ENCODE peak calls at places on chromosomes 13 and 19, in ten cellular contexts. G, J, I, K, E, O, H, Y, P and Z are unnamed samples.

GRCh38 chr13:113110048-113110851 is 4.7 kb downstream of the F7 start:
- DNase-seq in O (no peak), I (peak; percentile 82), G (peak; percentile 6), E (no peak), J (peak; percentile 31), Y (peak; percentile 15), H (no peak), P (no peak), K (no peak), Z (no peak)

GRCh38 chr13:66635526-66635925 is 594.6 kb downstream of the PCDH9 start:
- DNase-seq in H (peak; percentile 92), I (no peak), G (no peak), P (no peak), J (no peak), K (no peak), O (no peak), E (no peak), Y (peak; percentile 62), Z (no peak)

GRCh38 chr19:54155694-54156093 is 3.8 kb downstream of the LENG1 start:
- DNase-seq in Y (no peak), E (no peak), G (no peak), K (no peak), P (no peak), H (no peak), O (no peak), I (no peak), J (no peak), Z (peak; percentile 48)

GRCh38 chr13:43389573-43389972 is 366.2 kb downstream of the DNAJC15 start:
- DNase-seq in Y (no peak), K (no peak), G (no peak), J (no peak), O (no peak), H (peak; percentile 60), P (no peak), E (no peak), I (no peak), Z (no peak)

GRCh38 chr19:35459414-35460082 is 11.5 kb downstream of the FFAR2 start:
- DNase-seq in I (peak; percentile 9), J (peak; percentile 71), Y (no peak), G (no peak), E (peak; percentile 43), K (no peak), P (no peak), H (no peak), O (no peak), Z (no peak)

GRCh38 chr19:13181747-13182388 is 31.7 kb downstream of the IER2 start:
- DNase-seq in Y (peak; percentile 81), P (peak; percentile 48), E (peak; percentile 54), H (peak; percentile 55), K (no peak), I (peak; percentile 54), O (no peak), J (peak; percentile 79), G (peak; percentile 40), Z (no peak)

GRCh38 chr19:15425321-15425950 is 6.6 kb upstream of the AKAP8L start:
- DNase-seq in P (no peak), H (no peak), I (no peak), J (no peak), E (no peak), K (no peak), G (no peak), Y (no peak), O (no peak), Z (no peak)

GRCh38 chr19:19406878-19407639 is 1.6 kb downstream of the GATAD2A start:
- DNase-seq in K (peak; percentile 47), J (no peak), H (peak; percentile 53), G (peak; percentile 35), O (no peak), E (no peak), Y (peak; percentile 30), I (no peak), P (no peak), Z (no peak)

GRCh38 chr19:1468274-1469199 is 10.5 kb downstream of the C19orf25 start:
- DNase-seq in J (no peak), P (no peak), E (peak; percentile 32), I (peak; percentile 55), K (no peak), H (peak; percentile 41), Y (no peak), O (no peak), G (peak; percentile 41), Z (no peak)

GRCh38 chr13:97567510-97568243 is 133.7 kb downstream of the RAP2A start:
- DNase-seq in G (no peak), Y (peak; percentile 53), P (no peak), I (no peak), O (no peak), J (no peak), K (no peak), H (peak; percentile 22), E (peak; percentile 21), Z (peak; percentile 83)

GRCh38 chr13:106522898-106523525 is 12.4 kb downstream of the EFNB2 start:
- DNase-seq in I (no peak), O (no peak), G (no peak), H (no peak), E (no peak), K (no peak), P (no peak), Y (no peak), J (no peak), Z (no peak)

GRCh38 chr19:10567696-10568443 is 909 bp downstream of the CDKN2D start:
- DNase-seq in Y (no peak), H (no peak), O (no peak), I (no peak), P (peak; percentile 16), J (no peak), K (no peak), G (no peak), E (no peak), Z (peak; percentile 27)

GRCh38 chr13:109243311-109243951 is 543.0 kb downstream of the IRS2 start:
- DNase-seq in O (no peak), P (no peak), I (no peak), G (no peak), K (no peak), H (peak; percentile 87), Y (peak; percentile 89), J (peak; percentile 29), E (no peak), Z (peak; percentile 84)

GRCh38 chr13:99688776-99689175 is 187.5 kb downstream of the TM9SF2 start:
- DNase-seq in J (no peak), K (no peak), I (no peak), O (no peak), G (no peak), P (no peak), H (no peak), Y (no peak), E (no peak), Z (peak; percentile 26)

GRCh38 chr19:40501599-40501998 is 34.8 kb downstream of the SPTBN4 start:
- DNase-seq in K (no peak), H (no peak), G (no peak), J (no peak), E (no peak), Y (no peak), O (no peak), I (no peak), P (no peak), Z (no peak)

GRCh38 chr13:35107535-35107934 is 165.5 kb downstream of the NBEA start:
- DNase-seq in O (no peak), Y (no peak), J (no peak), H (no peak), I (no peak), G (no peak), P (no peak), K (no peak), E (no peak), Z (no peak)

GRCh38 chr13:92745233-92745632 is 481.4 kb upstream of the GPC6 start:
- DNase-seq in E (no peak), Y (no peak), J (no peak), O (no peak), I (no peak), G (no peak), P (no peak), H (no peak), K (no peak), Z (no peak)

GRCh38 chr13:113029487-113030258 is 60.7 kb downstream of the MCF2L start:
- DNase-seq in E (no peak), P (no peak), K (no peak), Y (peak; percentile 27), O (no peak), H (no peak), G (peak; percentile 49), J (no peak), I (peak; percentile 77), Z (peak; percentile 61)

GRCh38 chr19:58547323-58548312 is 3.8 kb downstream of the TRIM28 start:
- DNase-seq in I (no peak), P (no peak), E (no peak), G (no peak), J (no peak), H (no peak), O (no peak), Y (no peak), K (no peak), Z (no peak)

GRCh38 chr13:41973247-41973741 is 12.4 kb upstream of the VWA8 start:
- DNase-seq in E (no peak), G (no peak), K (no peak), J (no peak), H (peak; percentile 20), O (no peak), Y (no peak), I (no peak), P (no peak), Z (peak; percentile 78)

GRCh38 chr13:20713751-20714150 is 10.3 kb downstream of the IL17D start:
- DNase-seq in P (no peak), K (no peak), G (no peak), I (no peak), O (no peak), E (peak; percentile 59), J (peak; percentile 59), H (peak; percentile 42), Y (peak; percentile 76), Z (no peak)

GRCh38 chr13:49806126-49806536 is 13.6 kb upstream of the KPNA3 start:
- DNase-seq in O (no peak), P (no peak), H (peak; percentile 16), Y (no peak), K (no peak), E (no peak), J (no peak), I (no peak), G (no peak), Z (no peak)